ENCODE peak calls at places on chromosomes 13 and 19, in six cellular contexts. One of them, this sample, is unnamed.

GRCh38 chr13:23579072-23579885 is 9.1 kb downstream of the TNFRSF19 start:
- DNase-seq in astrocyte: peak; percentile 66
- DNase-seq in GM04503: no peak
- DNase-seq in trophoblast cell: peak; percentile 38
- DNase-seq in activated T-cell treated with anti-CD3 and anti-CD28 coated beads, Interleukin-2, amount 50 U/mL, for 72 hours: peak; percentile 93
- DNase-seq in stimulated activated CD4-positive, alpha-beta T cell treated with anti-CD3 and anti-CD28 coated beads, Interleukin-4, amount 100 ng/mL, for 1 hour: peak; percentile 96
- DNase-seq in this sample: peak; percentile 68

GRCh38 chr19:45440873-45441654 is 17.3 kb upstream of the ERCC1 start:
- DNase-seq in astrocyte: peak; percentile 37
- DNase-seq in GM04503: no peak
- DNase-seq in trophoblast cell: peak; percentile 86
- DNase-seq in activated T-cell treated with anti-CD3 and anti-CD28 coated beads, Interleukin-2, amount 50 U/mL, for 72 hours: no peak
- DNase-seq in stimulated activated CD4-positive, alpha-beta T cell treated with anti-CD3 and anti-CD28 coated beads, Interleukin-4, amount 100 ng/mL, for 1 hour: no peak
- DNase-seq in this sample: no peak

GRCh38 chr19:35718345-35719041 is 690 bp downstream of the KMT2B start:
- DNase-seq in astrocyte: no peak
- DNase-seq in GM04503: no peak
- DNase-seq in trophoblast cell: peak; percentile 19
- DNase-seq in activated T-cell treated with anti-CD3 and anti-CD28 coated beads, Interleukin-2, amount 50 U/mL, for 72 hours: peak; percentile 64
- DNase-seq in stimulated activated CD4-positive, alpha-beta T cell treated with anti-CD3 and anti-CD28 coated beads, Interleukin-4, amount 100 ng/mL, for 1 hour: peak; percentile 65
- DNase-seq in this sample: no peak

GRCh38 chr13:103640617-103641016 is 574.4 kb upstream of the SLC10A2 start:
- DNase-seq in astrocyte: no peak
- DNase-seq in GM04503: no peak
- DNase-seq in trophoblast cell: no peak
- DNase-seq in activated T-cell treated with anti-CD3 and anti-CD28 coated beads, Interleukin-2, amount 50 U/mL, for 72 hours: no peak
- DNase-seq in stimulated activated CD4-positive, alpha-beta T cell treated with anti-CD3 and anti-CD28 coated beads, Interleukin-4, amount 100 ng/mL, for 1 hour: no peak
- DNase-seq in this sample: peak; percentile 61

GRCh38 chr19:6204212-6204611 is 68.7 kb downstream of the ACSBG2 start:
- DNase-seq in astrocyte: no peak
- DNase-seq in GM04503: peak; percentile 24
- DNase-seq in trophoblast cell: peak; percentile 42
- DNase-seq in activated T-cell treated with anti-CD3 and anti-CD28 coated beads, Interleukin-2, amount 50 U/mL, for 72 hours: no peak
- DNase-seq in stimulated activated CD4-positive, alpha-beta T cell treated with anti-CD3 and anti-CD28 coated beads, Interleukin-4, amount 100 ng/mL, for 1 hour: no peak
- DNase-seq in this sample: no peak

GRCh38 chr19:35206379-35206778 is 22.2 kb downstream of the FAM187B start:
- DNase-seq in astrocyte: no peak
- DNase-seq in GM04503: no peak
- DNase-seq in trophoblast cell: no peak
- DNase-seq in activated T-cell treated with anti-CD3 and anti-CD28 coated beads, Interleukin-2, amount 50 U/mL, for 72 hours: peak; percentile 41
- DNase-seq in stimulated activated CD4-positive, alpha-beta T cell treated with anti-CD3 and anti-CD28 coated beads, Interleukin-4, amount 100 ng/mL, for 1 hour: no peak
- DNase-seq in this sample: no peak

GRCh38 chr13:38636106-38636505 is 50.8 kb upstream of the FREM2 start:
- DNase-seq in astrocyte: no peak
- DNase-seq in GM04503: no peak
- DNase-seq in trophoblast cell: no peak
- DNase-seq in activated T-cell treated with anti-CD3 and anti-CD28 coated beads, Interleukin-2, amount 50 U/mL, for 72 hours: no peak
- DNase-seq in stimulated activated CD4-positive, alpha-beta T cell treated with anti-CD3 and anti-CD28 coated beads, Interleukin-4, amount 100 ng/mL, for 1 hour: no peak
- DNase-seq in this sample: no peak

GRCh38 chr13:45108716-45109706 is 11.3 kb upstream of the GTF2F2 start:
- DNase-seq in astrocyte: peak; percentile 70
- DNase-seq in GM04503: no peak
- DNase-seq in trophoblast cell: no peak
- DNase-seq in activated T-cell treated with anti-CD3 and anti-CD28 coated beads, Interleukin-2, amount 50 U/mL, for 72 hours: peak; percentile 50
- DNase-seq in stimulated activated CD4-positive, alpha-beta T cell treated with anti-CD3 and anti-CD28 coated beads, Interleukin-4, amount 100 ng/mL, for 1 hour: no peak
- DNase-seq in this sample: peak; percentile 7

GRCh38 chr13:93882086-93882651 is 597.3 kb downstream of the DCT start:
- DNase-seq in astrocyte: peak; percentile 26
- DNase-seq in GM04503: no peak
- DNase-seq in trophoblast cell: no peak
- DNase-seq in activated T-cell treated with anti-CD3 and anti-CD28 coated beads, Interleukin-2, amount 50 U/mL, for 72 hours: no peak
- DNase-seq in stimulated activated CD4-positive, alpha-beta T cell treated with anti-CD3 and anti-CD28 coated beads, Interleukin-4, amount 100 ng/mL, for 1 hour: no peak
- DNase-seq in this sample: no peak

GRCh38 chr19:2627319-2627829 is 75.1 kb downstream of the GNG7 start:
- DNase-seq in astrocyte: peak; percentile 97
- DNase-seq in GM04503: peak; percentile 93
- DNase-seq in trophoblast cell: peak; percentile 98
- DNase-seq in activated T-cell treated with anti-CD3 and anti-CD28 coated beads, Interleukin-2, amount 50 U/mL, for 72 hours: peak; percentile 74
- DNase-seq in stimulated activated CD4-positive, alpha-beta T cell treated with anti-CD3 and anti-CD28 coated beads, Interleukin-4, amount 100 ng/mL, for 1 hour: peak; percentile 57
- DNase-seq in this sample: peak; percentile 98

GRCh38 chr19:45636902-45637301 is 2.3 kb downstream of the EML2 start:
- DNase-seq in astrocyte: no peak
- DNase-seq in GM04503: no peak
- DNase-seq in trophoblast cell: no peak
- DNase-seq in activated T-cell treated with anti-CD3 and anti-CD28 coated beads, Interleukin-2, amount 50 U/mL, for 72 hours: no peak
- DNase-seq in stimulated activated CD4-positive, alpha-beta T cell treated with anti-CD3 and anti-CD28 coated beads, Interleukin-4, amount 100 ng/mL, for 1 hour: no peak
- DNase-seq in this sample: no peak

GRCh38 chr19:16180611-16181010 is 4.6 kb upstream of the FAM32A start:
- DNase-seq in astrocyte: peak; percentile 80
- DNase-seq in GM04503: peak; percentile 72
- DNase-seq in trophoblast cell: no peak
- DNase-seq in activated T-cell treated with anti-CD3 and anti-CD28 coated beads, Interleukin-2, amount 50 U/mL, for 72 hours: no peak
- DNase-seq in stimulated activated CD4-positive, alpha-beta T cell treated with anti-CD3 and anti-CD28 coated beads, Interleukin-4, amount 100 ng/mL, for 1 hour: no peak
- DNase-seq in this sample: peak; percentile 86

GRCh38 chr19:40783711-40784110 is 5.7 kb downstream of the RAB4B start:
- DNase-seq in astrocyte: no peak
- DNase-seq in GM04503: no peak
- DNase-seq in trophoblast cell: no peak
- DNase-seq in activated T-cell treated with anti-CD3 and anti-CD28 coated beads, Interleukin-2, amount 50 U/mL, for 72 hours: no peak
- DNase-seq in stimulated activated CD4-positive, alpha-beta T cell treated with anti-CD3 and anti-CD28 coated beads, Interleukin-4, amount 100 ng/mL, for 1 hour: no peak
- DNase-seq in this sample: no peak

GRCh38 chr19:28555317-28555716 is 657.6 kb downstream of the UQCRFS1 start:
- DNase-seq in astrocyte: no peak
- DNase-seq in GM04503: no peak
- DNase-seq in trophoblast cell: no peak
- DNase-seq in activated T-cell treated with anti-CD3 and anti-CD28 coated beads, Interleukin-2, amount 50 U/mL, for 72 hours: no peak
- DNase-seq in stimulated activated CD4-positive, alpha-beta T cell treated with anti-CD3 and anti-CD28 coated beads, Interleukin-4, amount 100 ng/mL, for 1 hour: no peak
- DNase-seq in this sample: no peak

GRCh38 chr13:67438465-67438864 is 208.3 kb upstream of the PCDH9 start:
- DNase-seq in astrocyte: no peak
- DNase-seq in GM04503: no peak
- DNase-seq in trophoblast cell: no peak
- DNase-seq in activated T-cell treated with anti-CD3 and anti-CD28 coated beads, Interleukin-2, amount 50 U/mL, for 72 hours: no peak
- DNase-seq in stimulated activated CD4-positive, alpha-beta T cell treated with anti-CD3 and anti-CD28 coated beads, Interleukin-4, amount 100 ng/mL, for 1 hour: no peak
- DNase-seq in this sample: no peak

GRCh38 chr19:28130066-28130511 is 1082.9 kb downstream of the UQCRFS1 start:
- DNase-seq in astrocyte: no peak
- DNase-seq in GM04503: no peak
- DNase-seq in trophoblast cell: no peak
- DNase-seq in activated T-cell treated with anti-CD3 and anti-CD28 coated beads, Interleukin-2, amount 50 U/mL, for 72 hours: no peak
- DNase-seq in stimulated activated CD4-positive, alpha-beta T cell treated with anti-CD3 and anti-CD28 coated beads, Interleukin-4, amount 100 ng/mL, for 1 hour: no peak
- DNase-seq in this sample: no peak

GRCh38 chr19:51094696-51095279 is 12.1 kb upstream of the KLK14 start:
- DNase-seq in astrocyte: no peak
- DNase-seq in GM04503: no peak
- DNase-seq in trophoblast cell: no peak
- DNase-seq in activated T-cell treated with anti-CD3 and anti-CD28 coated beads, Interleukin-2, amount 50 U/mL, for 72 hours: peak; percentile 43
- DNase-seq in stimulated activated CD4-positive, alpha-beta T cell treated with anti-CD3 and anti-CD28 coated beads, Interleukin-4, amount 100 ng/mL, for 1 hour: peak; percentile 34
- DNase-seq in this sample: no peak

GRCh38 chr13:105432408-105432807 is 1103.1 kb downstream of the EFNB2 start:
- DNase-seq in astrocyte: no peak
- DNase-seq in GM04503: no peak
- DNase-seq in trophoblast cell: no peak
- DNase-seq in activated T-cell treated with anti-CD3 and anti-CD28 coated beads, Interleukin-2, amount 50 U/mL, for 72 hours: no peak
- DNase-seq in stimulated activated CD4-positive, alpha-beta T cell treated with anti-CD3 and anti-CD28 coated beads, Interleukin-4, amount 100 ng/mL, for 1 hour: no peak
- DNase-seq in this sample: no peak

GRCh38 chr13:31441804-31442487 is 242.2 kb downstream of the B3GLCT start:
- DNase-seq in astrocyte: no peak
- DNase-seq in GM04503: no peak
- DNase-seq in trophoblast cell: no peak
- DNase-seq in activated T-cell treated with anti-CD3 and anti-CD28 coated beads, Interleukin-2, amount 50 U/mL, for 72 hours: no peak
- DNase-seq in stimulated activated CD4-positive, alpha-beta T cell treated with anti-CD3 and anti-CD28 coated beads, Interleukin-4, amount 100 ng/mL, for 1 hour: no peak
- DNase-seq in this sample: no peak

GRCh38 chr13:44359983-44360375 is 13.6 kb upstream of the SERP2 start:
- DNase-seq in astrocyte: no peak
- DNase-seq in GM04503: no peak
- DNase-seq in trophoblast cell: no peak
- DNase-seq in activated T-cell treated with anti-CD3 and anti-CD28 coated beads, Interleukin-2, amount 50 U/mL, for 72 hours: no peak
- DNase-seq in stimulated activated CD4-positive, alpha-beta T cell treated with anti-CD3 and anti-CD28 coated beads, Interleukin-4, amount 100 ng/mL, for 1 hour: no peak
- DNase-seq in this sample: no peak

GRCh38 chr19:18940791-18941627 is at the start of gene HOMER3:
- DNase-seq in astrocyte: no peak
- DNase-seq in GM04503: no peak
- DNase-seq in trophoblast cell: peak; percentile 46
- DNase-seq in activated T-cell treated with anti-CD3 and anti-CD28 coated beads, Interleukin-2, amount 50 U/mL, for 72 hours: peak; percentile 85
- DNase-seq in stimulated activated CD4-positive, alpha-beta T cell treated with anti-CD3 and anti-CD28 coated beads, Interleukin-4, amount 100 ng/mL, for 1 hour: peak; percentile 83
- DNase-seq in this sample: no peak

GRCh38 chr19:3289971-3290569 is 65.6 kb downstream of the CELF5 start:
- DNase-seq in astrocyte: no peak
- DNase-seq in GM04503: no peak
- DNase-seq in trophoblast cell: no peak
- DNase-seq in activated T-cell treated with anti-CD3 and anti-CD28 coated beads, Interleukin-2, amount 50 U/mL, for 72 hours: no peak
- DNase-seq in stimulated activated CD4-positive, alpha-beta T cell treated with anti-CD3 and anti-CD28 coated beads, Interleukin-4, amount 100 ng/mL, for 1 hour: no peak
- DNase-seq in this sample: peak; percentile 48

GRCh38 chr13:23578411-23579071 is 8.3 kb downstream of the TNFRSF19 start:
- DNase-seq in astrocyte: peak; percentile 55
- DNase-seq in GM04503: no peak
- DNase-seq in trophoblast cell: no peak
- DNase-seq in activated T-cell treated with anti-CD3 and anti-CD28 coated beads, Interleukin-2, amount 50 U/mL, for 72 hours: peak; percentile 79
- DNase-seq in stimulated activated CD4-positive, alpha-beta T cell treated with anti-CD3 and anti-CD28 coated beads, Interleukin-4, amount 100 ng/mL, for 1 hour: peak; percentile 67
- DNase-seq in this sample: peak; percentile 58

GRCh38 chr19:39372047-39372802 is 18.7 kb downstream of the PAF1 start:
- DNase-seq in astrocyte: peak; percentile 95
- DNase-seq in GM04503: peak; percentile 94
- DNase-seq in trophoblast cell: no peak
- DNase-seq in activated T-cell treated with anti-CD3 and anti-CD28 coated beads, Interleukin-2, amount 50 U/mL, for 72 hours: no peak
- DNase-seq in stimulated activated CD4-positive, alpha-beta T cell treated with anti-CD3 and anti-CD28 coated beads, Interleukin-4, amount 100 ng/mL, for 1 hour: no peak
- DNase-seq in this sample: no peak

GRCh38 chr13:76522083-76522755 is 364.0 kb downstream of the KCTD12 start:
- DNase-seq in astrocyte: peak; percentile 18
- DNase-seq in GM04503: no peak
- DNase-seq in trophoblast cell: no peak
- DNase-seq in activated T-cell treated with anti-CD3 and anti-CD28 coated beads, Interleukin-2, amount 50 U/mL, for 72 hours: no peak
- DNase-seq in stimulated activated CD4-positive, alpha-beta T cell treated with anti-CD3 and anti-CD28 coated beads, Interleukin-4, amount 100 ng/mL, for 1 hour: no peak
- DNase-seq in this sample: peak; percentile 27

GRCh38 chr19:58544591-58545285 is 874 bp downstream of the TRIM28 start:
- DNase-seq in astrocyte: no peak
- DNase-seq in GM04503: no peak
- DNase-seq in trophoblast cell: no peak
- DNase-seq in activated T-cell treated with anti-CD3 and anti-CD28 coated beads, Interleukin-2, amount 50 U/mL, for 72 hours: peak; percentile 46
- DNase-seq in stimulated activated CD4-positive, alpha-beta T cell treated with anti-CD3 and anti-CD28 coated beads, Interleukin-4, amount 100 ng/mL, for 1 hour: peak; percentile 77
- DNase-seq in this sample: no peak

GRCh38 chr19:1189419-1189818 is 15.4 kb upstream of the SBNO2 start:
- DNase-seq in astrocyte: no peak
- DNase-seq in GM04503: no peak
- DNase-seq in trophoblast cell: no peak
- DNase-seq in activated T-cell treated with anti-CD3 and anti-CD28 coated beads, Interleukin-2, amount 50 U/mL, for 72 hours: peak; percentile 81
- DNase-seq in stimulated activated CD4-positive, alpha-beta T cell treated with anti-CD3 and anti-CD28 coated beads, Interleukin-4, amount 100 ng/mL, for 1 hour: peak; percentile 58
- DNase-seq in this sample: peak; percentile 41

GRCh38 chr19:6577410-6578125 is 13.4 kb downstream of the CD70 start:
- DNase-seq in astrocyte: no peak
- DNase-seq in GM04503: no peak
- DNase-seq in trophoblast cell: no peak
- DNase-seq in activated T-cell treated with anti-CD3 and anti-CD28 coated beads, Interleukin-2, amount 50 U/mL, for 72 hours: peak; percentile 46
- DNase-seq in stimulated activated CD4-positive, alpha-beta T cell treated with anti-CD3 and anti-CD28 coated beads, Interleukin-4, amount 100 ng/mL, for 1 hour: no peak
- DNase-seq in this sample: peak; percentile 78

GRCh38 chr13:32951580-32951979 is 64.6 kb upstream of the KL start:
- DNase-seq in astrocyte: no peak
- DNase-seq in GM04503: no peak
- DNase-seq in trophoblast cell: no peak
- DNase-seq in activated T-cell treated with anti-CD3 and anti-CD28 coated beads, Interleukin-2, amount 50 U/mL, for 72 hours: no peak
- DNase-seq in stimulated activated CD4-positive, alpha-beta T cell treated with anti-CD3 and anti-CD28 coated beads, Interleukin-4, amount 100 ng/mL, for 1 hour: no peak
- DNase-seq in this sample: no peak

GRCh38 chr13:41034862-41035261 is 15.7 kb upstream of the ELF1 start:
- DNase-seq in astrocyte: peak; percentile 18
- DNase-seq in GM04503: no peak
- DNase-seq in trophoblast cell: no peak
- DNase-seq in activated T-cell treated with anti-CD3 and anti-CD28 coated beads, Interleukin-2, amount 50 U/mL, for 72 hours: no peak
- DNase-seq in stimulated activated CD4-positive, alpha-beta T cell treated with anti-CD3 and anti-CD28 coated beads, Interleukin-4, amount 100 ng/mL, for 1 hour: no peak
- DNase-seq in this sample: no peak

GRCh38 chr13:41563501-41564001 is 106.2 kb downstream of the RGCC start:
- DNase-seq in astrocyte: peak; percentile 92
- DNase-seq in GM04503: no peak
- DNase-seq in trophoblast cell: no peak
- DNase-seq in activated T-cell treated with anti-CD3 and anti-CD28 coated beads, Interleukin-2, amount 50 U/mL, for 72 hours: no peak
- DNase-seq in stimulated activated CD4-positive, alpha-beta T cell treated with anti-CD3 and anti-CD28 coated beads, Interleukin-4, amount 100 ng/mL, for 1 hour: no peak
- DNase-seq in this sample: peak; percentile 15

GRCh38 chr13:80824231-80824630 is 483.3 kb upstream of the SPRY2 start:
- DNase-seq in astrocyte: peak; percentile 17
- DNase-seq in GM04503: no peak
- DNase-seq in trophoblast cell: no peak
- DNase-seq in activated T-cell treated with anti-CD3 and anti-CD28 coated beads, Interleukin-2, amount 50 U/mL, for 72 hours: no peak
- DNase-seq in stimulated activated CD4-positive, alpha-beta T cell treated with anti-CD3 and anti-CD28 coated beads, Interleukin-4, amount 100 ng/mL, for 1 hour: no peak
- DNase-seq in this sample: no peak

GRCh38 chr13:101941095-101941777 is 460.6 kb downstream of the FGF14 start:
- DNase-seq in astrocyte: no peak
- DNase-seq in GM04503: no peak
- DNase-seq in trophoblast cell: no peak
- DNase-seq in activated T-cell treated with anti-CD3 and anti-CD28 coated beads, Interleukin-2, amount 50 U/mL, for 72 hours: no peak
- DNase-seq in stimulated activated CD4-positive, alpha-beta T cell treated with anti-CD3 and anti-CD28 coated beads, Interleukin-4, amount 100 ng/mL, for 1 hour: no peak
- DNase-seq in this sample: no peak

GRCh38 chr13:18995259-18995873 is 186.3 kb downstream of the TUBA3C start:
- DNase-seq in astrocyte: no peak
- DNase-seq in GM04503: no peak
- DNase-seq in trophoblast cell: no peak
- DNase-seq in activated T-cell treated with anti-CD3 and anti-CD28 coated beads, Interleukin-2, amount 50 U/mL, for 72 hours: no peak
- DNase-seq in stimulated activated CD4-positive, alpha-beta T cell treated with anti-CD3 and anti-CD28 coated beads, Interleukin-4, amount 100 ng/mL, for 1 hour: no peak
- DNase-seq in this sample: no peak

GRCh38 chr13:113884821-113885220 is 20.9 kb upstream of the GAS6 start:
- DNase-seq in astrocyte: no peak
- DNase-seq in GM04503: no peak
- DNase-seq in trophoblast cell: no peak
- DNase-seq in activated T-cell treated with anti-CD3 and anti-CD28 coated beads, Interleukin-2, amount 50 U/mL, for 72 hours: no peak
- DNase-seq in stimulated activated CD4-positive, alpha-beta T cell treated with anti-CD3 and anti-CD28 coated beads, Interleukin-4, amount 100 ng/mL, for 1 hour: no peak
- DNase-seq in this sample: no peak

GRCh38 chr19:38469151-38469550 is 35.7 kb downstream of the RYR1 start:
- DNase-seq in astrocyte: no peak
- DNase-seq in GM04503: no peak
- DNase-seq in trophoblast cell: no peak
- DNase-seq in activated T-cell treated with anti-CD3 and anti-CD28 coated beads, Interleukin-2, amount 50 U/mL, for 72 hours: no peak
- DNase-seq in stimulated activated CD4-positive, alpha-beta T cell treated with anti-CD3 and anti-CD28 coated beads, Interleukin-4, amount 100 ng/mL, for 1 hour: no peak
- DNase-seq in this sample: no peak

GRCh38 chr19:41334793-41335192 is 18.9 kb downstream of the TGFB1 start:
- DNase-seq in astrocyte: no peak
- DNase-seq in GM04503: no peak
- DNase-seq in trophoblast cell: no peak
- DNase-seq in activated T-cell treated with anti-CD3 and anti-CD28 coated beads, Interleukin-2, amount 50 U/mL, for 72 hours: no peak
- DNase-seq in stimulated activated CD4-positive, alpha-beta T cell treated with anti-CD3 and anti-CD28 coated beads, Interleukin-4, amount 100 ng/mL, for 1 hour: no peak
- DNase-seq in this sample: no peak

GRCh38 chr13:58869566-58869965 is 1238.0 kb downstream of the PCDH17 start:
- DNase-seq in astrocyte: no peak
- DNase-seq in GM04503: no peak
- DNase-seq in trophoblast cell: no peak
- DNase-seq in activated T-cell treated with anti-CD3 and anti-CD28 coated beads, Interleukin-2, amount 50 U/mL, for 72 hours: no peak
- DNase-seq in stimulated activated CD4-positive, alpha-beta T cell treated with anti-CD3 and anti-CD28 coated beads, Interleukin-4, amount 100 ng/mL, for 1 hour: no peak
- DNase-seq in this sample: peak; percentile 11

GRCh38 chr13:66657165-66657895 is 572.8 kb downstream of the PCDH9 start:
- DNase-seq in astrocyte: peak; percentile 99
- DNase-seq in GM04503: peak; percentile 72
- DNase-seq in trophoblast cell: peak; percentile 52
- DNase-seq in activated T-cell treated with anti-CD3 and anti-CD28 coated beads, Interleukin-2, amount 50 U/mL, for 72 hours: no peak
- DNase-seq in stimulated activated CD4-positive, alpha-beta T cell treated with anti-CD3 and anti-CD28 coated beads, Interleukin-4, amount 100 ng/mL, for 1 hour: no peak
- DNase-seq in this sample: peak; percentile 99

This sample was measured in foreskin keratinocyte.